ENCODE peak calls at places on chromosomes 7 and 10, in seven cellular contexts. N, P, K, H, X, V and G are unnamed samples.

GRCh38 chr10:22573820-22574569 is 140.4 kb downstream of the PIP4K2A start:
- DNase-seq in V (peak), X (peak), H (peak), K (no peak), N (no peak), P (peak), G (peak)

GRCh38 chr7:128201067-128201689 is 39.9 kb upstream of the LEP start:
- DNase-seq in V (no peak), K (no peak), N (no peak), P (peak), X (no peak), H (peak), G (no peak)

GRCh38 chr7:99292127-99292526 is 19.5 kb downstream of the MYH16 start:
- DNase-seq in N (no peak), H (no peak), V (no peak), P (no peak), X (no peak), K (no peak), G (no peak)

GRCh38 chr7:156829669-156830336 is 63.2 kb downstream of the LMBR1 start:
- DNase-seq in N (no peak), X (no peak), V (no peak), P (no peak), H (no peak), K (no peak), G (no peak)

GRCh38 chr7:78175744-78176143 is 377.2 kb downstream of the PHTF2 start:
- DNase-seq in H (no peak), V (no peak), P (no peak), K (no peak), N (no peak), X (no peak), G (no peak)

GRCh38 chr10:23384364-23384763 is 39.8 kb upstream of the C10orf67 start:
- DNase-seq in P (no peak), X (no peak), H (no peak), K (no peak), N (no peak), V (no peak), G (peak)

GRCh38 chr7:36191292-36191920 is 38.4 kb downstream of the EEPD1 start:
- DNase-seq in P (no peak), V (no peak), X (no peak), K (no peak), H (no peak), N (no peak), G (no peak)

GRCh38 chr10:100151901-100152300 is 33.9 kb downstream of the ERLIN1 start:
- DNase-seq in H (no peak), V (no peak), X (no peak), P (no peak), K (no peak), N (no peak), G (no peak)

GRCh38 chr10:83991986-83992753 is 147.1 kb upstream of the GHITM start:
- DNase-seq in P (peak), H (peak), V (peak), X (peak), K (peak), N (peak), G (peak)

GRCh38 chr10:76675951-76676587 is 961.5 kb downstream of the KCNMA1 start:
- DNase-seq in H (no peak), P (no peak), N (no peak), X (no peak), V (no peak), K (no peak), G (no peak)

GRCh38 chr10:110918269-110918632 is 729 bp downstream of the BBIP1 start:
- DNase-seq in V (peak), H (peak), K (peak), X (peak), P (no peak), N (peak), G (peak)

GRCh38 chr10:45373783-45374450 is at the start of gene ALOX5:
- DNase-seq in V (no peak), H (peak), K (no peak), P (peak), N (no peak), X (no peak), G (peak)
- TF ChIP-seq JUND in V (no peak), H (no peak), K (no peak), P (no peak), N (no peak), X (no peak), G (no peak)

DNA sequence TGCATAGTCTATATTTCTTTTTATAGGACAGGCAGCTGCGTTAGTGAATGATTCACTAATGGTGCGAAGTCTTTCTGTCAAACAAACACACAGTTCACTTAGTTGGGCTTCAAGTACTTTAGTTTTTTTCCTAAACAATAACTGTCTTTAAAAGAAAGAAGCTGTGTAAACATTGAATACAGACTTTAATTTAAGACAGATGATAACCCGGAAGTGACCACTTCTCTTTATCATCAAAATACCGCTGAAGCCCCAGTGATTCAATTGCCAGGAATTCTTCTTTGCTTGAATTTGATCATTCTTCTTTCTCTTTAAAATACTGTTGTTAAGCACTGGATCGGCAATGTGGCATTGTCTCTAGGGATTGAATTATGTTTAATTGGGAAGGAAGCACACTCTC is 30.3 kb downstream of the CNTNAP2 start:
- DNase-seq in V (no peak), H (no peak), X (no peak), P (no peak), K (no peak), N (no peak), G (no peak)
- TF ChIP-seq JUND in V (no peak), H (no peak), X (no peak), P (peak), K (no peak), N (no peak), G (no peak)

DNA sequence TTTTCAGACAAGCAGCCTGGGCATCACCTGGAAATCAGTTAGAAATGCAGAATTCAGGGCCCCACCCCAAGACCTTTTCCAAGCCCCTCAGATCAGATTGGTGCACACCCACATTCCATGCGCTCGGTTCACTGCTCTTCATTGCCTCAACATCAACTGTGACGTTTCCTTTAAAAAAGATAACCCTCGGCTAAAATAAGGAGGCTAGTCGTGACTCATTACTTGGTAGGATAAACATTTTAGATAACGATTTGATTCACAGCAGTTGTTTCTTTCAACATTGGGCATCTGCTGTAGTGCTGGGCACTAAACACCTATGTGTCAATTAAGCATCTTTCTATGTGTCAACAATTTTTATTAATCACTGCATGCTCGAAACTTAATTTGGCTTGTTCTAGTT is 191.1 kb upstream of the LRGUK start:
- DNase-seq in K (no peak), V (no peak), P (no peak), H (no peak), X (no peak), N (no peak), G (no peak)
- TF ChIP-seq JUND in K (no peak), V (no peak), P (no peak), H (peak), X (no peak), N (no peak), G (no peak)

GRCh38 chr7:135380351-135380750 is 129.6 kb downstream of the CNOT4 start:
- DNase-seq in X (no peak), K (no peak), N (no peak), V (no peak), P (no peak), H (no peak), G (no peak)
- TF ChIP-seq JUND in X (no peak), K (no peak), N (no peak), V (no peak), P (no peak), H (no peak), G (no peak)

DNA sequence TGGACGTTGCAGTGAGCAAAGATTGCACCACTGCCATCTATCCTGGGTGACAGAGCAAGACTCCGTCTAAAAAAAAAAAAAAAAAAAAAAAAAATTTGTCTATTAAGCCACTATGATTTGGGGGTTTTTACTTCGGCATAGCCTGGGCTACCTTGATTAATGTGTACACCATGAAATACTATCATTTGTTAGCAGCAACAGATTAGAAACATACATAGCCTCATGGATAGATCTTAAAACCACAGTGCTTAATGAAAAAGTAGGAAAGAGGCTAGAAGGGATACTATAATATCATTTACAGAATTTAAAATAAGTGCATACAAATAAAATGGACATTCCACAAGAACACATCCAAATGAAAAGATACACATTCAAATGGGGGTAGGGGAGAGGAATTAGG is 77.3 kb upstream of the IL6 start:
- DNase-seq in V (no peak), P (no peak), K (no peak), H (no peak), N (no peak), X (no peak), G (no peak)
- TF ChIP-seq JUND in V (no peak), P (no peak), K (no peak), H (no peak), N (no peak), X (no peak), G (no peak)

DNA sequence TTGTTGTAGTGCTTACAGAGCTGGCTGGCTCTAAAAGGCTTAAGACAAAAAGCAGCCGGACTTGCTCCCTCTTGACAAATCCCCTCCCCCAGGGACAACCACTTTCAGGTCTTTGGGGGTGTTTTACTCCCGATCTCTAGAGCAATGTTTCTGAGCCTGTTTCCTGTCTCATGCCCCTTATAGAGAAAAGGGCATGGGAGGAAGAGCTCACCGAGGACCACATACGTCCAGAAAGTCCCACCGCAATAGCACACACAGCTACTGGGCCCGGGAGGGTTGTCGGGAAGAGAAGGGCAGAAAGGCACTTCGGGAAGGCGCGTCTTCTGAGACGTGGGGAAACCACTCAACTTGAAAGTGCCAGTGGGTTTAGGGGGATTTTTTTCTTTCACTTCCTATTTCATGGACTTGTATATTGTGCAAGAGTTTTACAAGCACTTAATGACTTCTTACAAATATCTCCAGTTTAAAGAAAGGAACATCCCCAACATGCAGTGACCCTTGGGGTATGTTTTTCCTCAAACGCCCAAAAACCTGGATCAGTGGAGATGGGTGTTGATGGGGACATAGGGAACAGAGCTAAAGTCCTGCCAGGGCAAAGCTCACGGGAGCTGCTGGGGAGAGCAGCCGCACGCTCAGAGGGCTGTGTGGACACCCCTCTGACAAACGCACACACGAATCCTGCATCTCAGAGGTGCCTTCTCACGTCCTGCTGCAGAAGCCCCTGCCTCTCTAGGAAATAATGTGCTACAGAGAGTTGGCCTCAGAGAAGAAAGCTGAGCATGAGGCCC is 27.0 kb downstream of the LRRC20 start:
- DNase-seq in K (peak), X (no peak), V (no peak), P (no peak), H (no peak), N (no peak), G (no peak)
- TF ChIP-seq JUND in K (peak), X (no peak), V (no peak), P (no peak), H (no peak), N (no peak), G (no peak)

GRCh38 chr7:47480576-47481538 is 101.1 kb downstream of the TNS3 start:
- DNase-seq in P (no peak), X (no peak), V (no peak), N (peak), K (peak), H (no peak), G (no peak)

GRCh38 chr7:47483604-47484273 is 98.2 kb downstream of the TNS3 start:
- DNase-seq in K (no peak), V (peak), H (no peak), X (no peak), N (no peak), P (peak), G (no peak)

GRCh38 chr7:47481656-47482012 is 100.3 kb downstream of the TNS3 start:
- DNase-seq in V (no peak), K (no peak), P (no peak), N (no peak), H (no peak), X (no peak), G (no peak)

GRCh38 chr7:47479821-47480575 is 101.9 kb downstream of the TNS3 start:
- DNase-seq in V (no peak), K (no peak), N (no peak), P (no peak), H (no peak), X (no peak), G (no peak)

DNA sequence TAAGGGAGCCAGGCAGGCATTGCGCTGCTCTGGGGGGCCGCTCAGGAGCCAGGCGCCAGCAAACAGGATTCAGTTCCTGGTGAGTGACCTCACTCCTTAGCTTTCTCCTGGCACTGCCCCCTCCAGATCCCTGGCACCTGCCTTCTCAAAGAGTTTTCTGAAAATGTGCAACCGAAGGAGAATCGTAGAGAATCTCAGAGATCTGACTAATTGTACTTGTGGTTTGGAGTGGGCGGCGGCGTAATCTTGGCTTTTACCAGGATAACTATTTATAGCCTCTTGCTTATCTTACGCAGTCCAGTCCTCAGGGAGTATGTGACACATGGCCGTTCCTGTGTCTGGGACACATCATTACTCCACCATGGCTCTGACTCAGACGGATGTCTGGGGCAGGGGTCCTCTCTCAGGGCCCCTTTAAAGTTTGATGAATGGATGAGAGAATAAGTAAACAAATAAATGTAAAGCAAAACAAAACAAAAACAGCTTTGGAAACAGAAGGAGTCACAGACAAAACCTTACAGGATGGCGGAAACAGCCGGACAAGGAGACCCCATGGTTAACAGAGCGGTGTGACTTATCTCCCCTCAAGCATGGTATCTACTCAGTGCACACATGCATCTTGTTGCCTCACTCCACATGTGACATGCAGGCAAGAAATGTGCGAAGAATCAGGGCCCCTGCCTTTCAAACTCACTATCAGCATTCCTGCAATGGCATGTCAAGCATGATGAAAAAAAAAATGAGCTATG is 99.7 kb downstream of the TNS3 start:
- DNase-seq in K (no peak), H (peak), P (peak), V (no peak), N (no peak), X (no peak), G (no peak)
- TF ChIP-seq JUND in K (no peak), H (peak), P (no peak), V (no peak), N (no peak), X (peak), G (no peak)

GRCh38 chr10:4281207-4281825 is 496.3 kb upstream of the KLF6 start:
- DNase-seq in N (no peak), V (no peak), X (no peak), P (no peak), K (no peak), H (no peak), G (no peak)
- TF ChIP-seq JUND in N (no peak), V (no peak), X (no peak), P (peak), K (no peak), H (no peak), G (no peak)

GRCh38 chr10:127408733-127409132 is 140.4 kb upstream of the NPS start:
- DNase-seq in H (no peak), V (no peak), N (no peak), X (no peak), K (no peak), P (no peak), G (no peak)
- TF ChIP-seq JUND in H (no peak), V (no peak), N (no peak), X (no peak), K (no peak), P (no peak), G (no peak)